ENCODE peak calls at places on chromosomes 12 and 14, in four cellular contexts. H is BE2C, T is left ventricle myocardium inferior, Q is GM10248. O is an unnamed sample.

GRCh38 chr12:93521225-93521854 is 51.1 kb upstream of the SOCS2 start:
- DNase-seq in H (no peak), T (no peak), Q (no peak), O (no peak)

GRCh38 chr12:3447318-3447717 is 43.7 kb upstream of the PRMT8 start:
- DNase-seq in H (no peak), T (no peak), Q (no peak), O (no peak)

GRCh38 chr14:19775587-19775986 is 2.3 kb downstream of the OR4M1 start:
- DNase-seq in H (no peak), T (no peak), Q (no peak), O (no peak)

GRCh38 chr12:53217930-53218307 is 10.9 kb upstream of the ITGB7 start:
- DNase-seq in H (no peak), T (no peak), Q (no peak), O (no peak)

GRCh38 chr12:67661311-67662011 is 12.9 kb downstream of the DYRK2 start:
- DNase-seq in H (no peak), T (no peak), Q (no peak), O (no peak)

GRCh38 chr12:121872546-121873223 is 14.0 kb upstream of the HPD start:
- DNase-seq in H (peak; percentile 93), T (peak; percentile 31), Q (no peak), O (no peak)

GRCh38 chr14:60315181-60315580 is 66.2 kb downstream of the PPM1A start:
- DNase-seq in H (no peak), T (no peak), Q (no peak), O (no peak)

GRCh38 chr12:90126125-90126524 is 417.5 kb upstream of the ATP2B1 start:
- DNase-seq in H (no peak), T (no peak), Q (no peak), O (no peak)

GRCh38 chr12:127819066-127819465 is 447.9 kb upstream of the TMEM132C start:
- DNase-seq in H (no peak), T (no peak), Q (no peak), O (no peak)

GRCh38 chr12:66247741-66248140 is 54.6 kb upstream of the HELB start:
- DNase-seq in H (no peak), T (no peak), Q (no peak), O (no peak)

GRCh38 chr14:75559451-75560187 is 18.8 kb upstream of the FLVCR2 start:
- DNase-seq in H (peak; percentile 40), T (no peak), Q (peak; percentile 50), O (no peak)

GRCh38 chr12:93097417-93097816 is 168.3 kb upstream of the EEA1 start:
- DNase-seq in H (no peak), T (no peak), Q (no peak), O (no peak)

GRCh38 chr12:31234053-31234835 is 91.7 kb downstream of the SINHCAF start:
- DNase-seq in H (no peak), T (no peak), Q (no peak), O (no peak)

GRCh38 chr14:50088731-50089130 is 27.6 kb downstream of the VCPKMT start:
- DNase-seq in H (no peak), T (no peak), Q (no peak), O (no peak)

GRCh38 chr12:24404086-24404815 is 454.8 kb upstream of the SOX5 start:
- DNase-seq in H (no peak), T (no peak), Q (no peak), O (no peak)

GRCh38 chr14:66610154-66610563 is 102.2 kb downstream of the GPHN start:
- DNase-seq in H (no peak), T (no peak), Q (no peak), O (no peak)

GRCh38 chr12:67068204-67068731 is 200.9 kb upstream of the CAND1 start:
- DNase-seq in H (no peak), T (no peak), Q (peak; percentile 3), O (peak; percentile 46)

GRCh38 chr12:118307069-118307954 is 65.4 kb downstream of the TAOK3 start:
- DNase-seq in H (no peak), T (no peak), Q (peak; percentile 30), O (no peak)

GRCh38 chr12:8936735-8937134 is 12.7 kb downstream of the M6PR start:
- DNase-seq in H (no peak), T (no peak), Q (no peak), O (no peak)

GRCh38 chr14:32354716-32355115 is 25.6 kb downstream of the AKAP6 start:
- DNase-seq in H (peak; percentile 13), T (peak; percentile 21), Q (no peak), O (no peak)

GRCh38 chr14:98907981-98908544 is 363.9 kb downstream of the BCL11B start:
- DNase-seq in H (no peak), T (no peak), Q (no peak), O (no peak)

GRCh38 chr12:43289412-43289811 is 262.6 kb downstream of the ADAMTS20 start:
- DNase-seq in H (no peak), T (no peak), Q (no peak), O (no peak)

GRCh38 chr12:60138526-60138925 is 542.7 kb downstream of the SLC16A7 start:
- DNase-seq in H (no peak), T (no peak), Q (no peak), O (no peak)

GRCh38 chr14:66045572-66046021 is 440.6 kb upstream of the CCDC196 start:
- DNase-seq in H (no peak), T (peak; percentile 50), Q (no peak), O (no peak)

GRCh38 chr12:100024974-100025555 is 40.3 kb upstream of the ANKS1B start:
- DNase-seq in H (no peak), T (no peak), Q (no peak), O (no peak)

GRCh38 chr12:128729628-128730121 is 94.1 kb downstream of the SLC15A4 start:
- DNase-seq in H (no peak), T (no peak), Q (no peak), O (no peak)

GRCh38 chr14:26206640-26207039 is 391.2 kb downstream of the NOVA1 start:
- DNase-seq in H (no peak), T (no peak), Q (no peak), O (no peak)

GRCh38 chr12:128258866-128259555 is 8.0 kb upstream of the TMEM132C start:
- DNase-seq in H (no peak), T (no peak), Q (no peak), O (no peak)

GRCh38 chr12:18690653-18691052 is 47.2 kb downstream of the PLCZ1 start:
- DNase-seq in H (no peak), T (no peak), Q (no peak), O (no peak)

GRCh38 chr14:35159742-35160409 is 37.5 kb downstream of the PRORP start:
- DNase-seq in H (no peak), T (no peak), Q (no peak), O (no peak)

GRCh38 chr12:49930515-49931288 is 19.8 kb upstream of the AQP2 start:
- DNase-seq in H (no peak), T (no peak), Q (no peak), O (no peak)

GRCh38 chr14:76955575-76956252 is 72.8 kb downstream of the IRF2BPL start:
- DNase-seq in H (peak; percentile 29), T (no peak), Q (peak; percentile 66), O (no peak)

GRCh38 chr14:21675566-21675965 is 1.9 kb upstream of the OR4E1 start:
- DNase-seq in H (no peak), T (no peak), Q (no peak), O (no peak)

GRCh38 chr14:72907327-72907826 is 13.5 kb upstream of the DPF3 start:
- DNase-seq in H (no peak), T (no peak), Q (no peak), O (no peak)

GRCh38 chr14:72907886-72908285 is 14.0 kb upstream of the DPF3 start:
- DNase-seq in H (no peak), T (no peak), Q (no peak), O (no peak)

GRCh38 chr14:72904840-72905561 is 11.1 kb upstream of the DPF3 start:
- DNase-seq in H (peak; percentile 62), T (peak; percentile 41), Q (peak; percentile 59), O (peak; percentile 60)

GRCh38 chr14:72906879-72907278 is 13.0 kb upstream of the DPF3 start:
- DNase-seq in H (no peak), T (no peak), Q (no peak), O (no peak)

GRCh38 chr14:72906316-72906715 is 12.4 kb upstream of the DPF3 start:
- DNase-seq in H (no peak), T (no peak), Q (no peak), O (no peak)
- TF ChIP-seq CTCF in H (no peak), T (no peak), Q (no peak), O (no peak)

GRCh38 chr12:40921563-40922163 is 229.4 kb downstream of the CNTN1 start:
- DNase-seq in H (no peak), T (no peak), Q (no peak), O (no peak)
- TF ChIP-seq CTCF in H (peak; percentile 62), T (peak; percentile 68), Q (peak; percentile 69), O (peak; percentile 77)

GRCh38 chr14:43539210-43539609 is 967.9 kb downstream of the FSCB start:
- DNase-seq in H (no peak), T (no peak), Q (no peak), O (no peak)
- TF ChIP-seq CTCF in H (no peak), T (peak; percentile 44), Q (no peak), O (peak; percentile 45)

GRCh38 chr14:29927596-29928341 is at the start of gene PRKD1:
- DNase-seq in H (peak; percentile 59), T (peak; percentile 63), Q (peak; percentile 12), O (peak; percentile 84)
- TF ChIP-seq CTCF in H (no peak), T (peak; percentile 65), Q (no peak), O (no peak)